ENCODE peak calls at places on chromosomes 12 and 14, in five cellular contexts. T is tibial artery; U is CD8-positive, alpha-beta memory T cell; B is ovary; K is neural progenitor cell. M is an unnamed sample.

GRCh38 chr12:41589878-41590277 is 401.8 kb downstream of the PDZRN4 start:
- DNase-seq in B (no peak), U (no peak), K (no peak), T (no peak), M (no peak)

GRCh38 chr12:530871-531270 is 71.1 kb downstream of the B4GALNT3 start:
- DNase-seq in B (no peak), U (no peak), T (no peak), K (no peak), M (no peak)

GRCh38 chr12:92745874-92746553 is 43.2 kb downstream of the PLEKHG7 start:
- DNase-seq in T (peak; percentile 89), K (no peak), U (no peak), B (peak; percentile 14), M (peak; percentile 91)

GRCh38 chr12:108477055-108477880 is 37.8 kb upstream of the FICD start:
- DNase-seq in U (no peak), K (no peak), B (no peak), T (no peak), M (no peak)

GRCh38 chr14:96634481-96634880 is 132.3 kb downstream of the PAPOLA start:
- DNase-seq in T (no peak), K (no peak), U (no peak), B (no peak), M (no peak)

GRCh38 chr12:116982721-116983502 is 72.2 kb downstream of the FBXW8 start:
- DNase-seq in T (no peak), K (no peak), B (no peak), U (no peak), M (peak; percentile 50)

GRCh38 chr12:3601466-3602150 is 110.6 kb downstream of the PRMT8 start:
- DNase-seq in T (no peak), U (no peak), B (no peak), K (no peak), M (no peak)

GRCh38 chr14:102155150-102155549 is 15.5 kb downstream of the WDR20 start:
- DNase-seq in U (no peak), T (no peak), K (peak; percentile 17), B (no peak), M (no peak)

GRCh38 chr12:47835831-47836155 is 16.1 kb upstream of the HDAC7 start:
- DNase-seq in U (no peak), B (no peak), T (no peak), K (peak; percentile 25), M (no peak)

GRCh38 chr12:6468283-6468575 is 2.2 kb downstream of the VAMP1 start:
- DNase-seq in B (no peak), U (no peak), T (no peak), K (no peak), M (no peak)

GRCh38 chr12:96506776-96507175 is 17.4 kb downstream of the CFAP54 start:
- DNase-seq in T (no peak), B (no peak), U (no peak), K (no peak), M (no peak)

GRCh38 chr14:89477391-89477790 is 60.4 kb upstream of the FOXN3 start:
- DNase-seq in B (peak; percentile 40), T (peak; percentile 60), K (no peak), U (no peak), M (peak; percentile 76)

GRCh38 chr12:45726594-45727300 is 2.8 kb upstream of the ARID2 start:
- DNase-seq in U (peak; percentile 23), K (peak; percentile 59), B (peak; percentile 68), T (peak; percentile 60), M (peak; percentile 84)

GRCh38 chr12:95411466-95411865 is 62.5 kb upstream of the METAP2 start:
- DNase-seq in T (no peak), K (no peak), B (no peak), U (no peak), M (no peak)

GRCh38 chr12:55933158-55933798 is 2.3 kb downstream of the DGKA start:
- DNase-seq in U (no peak), T (no peak), B (no peak), K (no peak), M (no peak)

GRCh38 chr12:3315201-3315661 is 175.8 kb upstream of the PRMT8 start:
- DNase-seq in B (peak; percentile 82), T (no peak), K (no peak), U (no peak), M (peak; percentile 63)

GRCh38 chr12:42886160-42886559 is 296.6 kb upstream of the PRICKLE1 start:
- DNase-seq in B (no peak), T (no peak), K (peak; percentile 10), U (no peak), M (no peak)

GRCh38 chr12:50249464-50250229 is 33.7 kb downstream of the LIMA1 start:
- DNase-seq in K (no peak), B (no peak), T (no peak), U (no peak), M (no peak)

GRCh38 chr12:11824736-11825135 is 175.3 kb downstream of the ETV6 start:
- DNase-seq in B (no peak), T (no peak), U (no peak), K (no peak), M (no peak)

GRCh38 chr12:11825278-11825677 is 175.8 kb downstream of the ETV6 start:
- DNase-seq in U (no peak), T (no peak), B (no peak), K (no peak), M (no peak)

GRCh38 chr12:11824069-11824468 is 174.6 kb downstream of the ETV6 start:
- DNase-seq in U (no peak), T (no peak), K (no peak), B (no peak), M (no peak)

GRCh38 chr12:11827096-11827841 is 177.8 kb downstream of the ETV6 start:
- DNase-seq in B (no peak), U (no peak), K (peak; percentile 72), T (no peak), M (peak; percentile 62)

GRCh38 chr12:11826607-11827006 is 177.1 kb downstream of the ETV6 start:
- DNase-seq in U (no peak), K (peak; percentile 28), T (no peak), B (no peak), M (no peak)
- H3K4me3 ChIP-seq in U (no peak overlapping the region), K (no peak overlapping the region), T (no peak overlapping the region), B (no peak overlapping the region), M (no peak overlapping the region)

GRCh38 chr12:23775208-23775607 is 174.3 kb downstream of the SOX5 start:
- DNase-seq in U (no peak), B (no peak), K (no peak), T (no peak), M (no peak)

GRCh38 chr12:23767834-23768233 is 181.6 kb downstream of the SOX5 start:
- DNase-seq in U (no peak), K (no peak), T (no peak), B (no peak), M (no peak)

GRCh38 chr12:23770202-23770938 is 179.1 kb downstream of the SOX5 start:
- DNase-seq in T (no peak), B (no peak), U (no peak), K (no peak), M (no peak)

DNA sequence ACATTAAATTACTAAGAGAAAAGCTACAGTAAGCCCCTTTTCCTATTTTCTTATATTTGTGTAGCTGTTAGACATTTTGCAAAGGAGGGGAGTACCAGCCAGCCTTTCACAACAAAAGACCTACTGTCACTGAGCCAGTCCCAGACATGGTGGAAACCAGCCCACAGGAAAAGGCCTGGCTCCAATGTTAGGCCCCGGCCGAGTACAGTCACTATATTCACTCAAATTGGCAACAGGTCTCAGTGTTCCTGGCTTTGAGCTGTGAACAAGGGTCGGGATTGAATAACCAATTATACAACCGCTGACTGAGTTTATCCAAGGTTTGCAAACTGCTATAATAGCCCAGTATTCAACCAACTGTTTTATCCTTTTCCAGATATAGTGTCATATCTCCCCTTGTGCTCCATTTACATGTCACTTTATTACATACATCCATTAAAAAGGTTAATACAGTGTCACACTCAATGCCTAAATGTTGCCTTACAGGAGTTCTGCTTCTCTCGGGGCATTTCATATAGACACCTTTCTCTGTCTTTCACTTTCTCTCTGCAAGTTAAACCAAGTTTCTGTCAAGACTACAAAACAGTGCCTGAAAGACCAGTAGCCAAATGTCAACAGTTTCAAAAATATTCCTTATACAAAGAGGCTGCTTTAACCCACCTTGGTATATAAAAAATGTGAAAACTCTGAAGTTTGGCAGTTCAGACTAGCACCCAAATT is 178.1 kb downstream of the SOX5 start:
- DNase-seq in U (no peak), T (peak; percentile 55), K (peak; percentile 9), B (no peak), M (peak; percentile 88)
- H3K27ac ChIP-seq in U (no peak overlapping the region), T (no peak overlapping the region), K (peak overlapping the region; percentile 57), B (no peak overlapping the region), M (no peak overlapping the region)

DNA sequence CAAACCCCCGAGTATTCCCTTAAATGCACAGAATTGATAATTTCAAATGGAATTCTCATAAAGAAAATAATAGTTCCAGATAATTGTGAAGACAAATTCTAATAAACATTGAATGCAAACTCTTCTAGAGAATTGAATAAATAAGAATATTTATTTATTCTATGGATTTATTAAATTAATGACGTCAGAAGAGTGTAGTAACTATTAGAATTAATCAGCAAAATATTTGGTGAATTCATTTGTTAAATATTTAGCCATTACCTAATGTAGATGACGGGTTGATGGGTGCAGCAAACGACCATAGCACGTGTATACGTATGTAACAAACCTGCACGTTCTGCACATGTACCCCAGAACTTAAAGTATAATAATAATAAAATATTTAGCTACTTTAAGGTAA is 33.4 kb upstream of the TBPL2 start:
- DNase-seq in T (no peak), K (no peak), U (no peak), B (no peak), M (no peak)
- H3K4me3 ChIP-seq in T (no peak overlapping the region), K (no peak overlapping the region), U (no peak overlapping the region), B (no peak overlapping the region), M (no peak overlapping the region)

GRCh38 chr14:34081126-34081575 is 130.3 kb upstream of the EGLN3 start:
- DNase-seq in T (no peak), K (no peak), U (no peak), B (no peak), M (no peak)
- H3K27ac ChIP-seq in T (peak overlapping the region; percentile 38), K (no peak overlapping the region), U (no peak overlapping the region), B (no peak overlapping the region), M (peak overlapping the region; percentile 99)

M was measured in right cardiac atrium.